ENCODE peak calls at places on chromosome X, in four cellular contexts. I is right atrium auricular region, G is spleen, U is tibial artery. Q is an unnamed sample. For H3K4me1, the result is how much of the 10 kb centered on the place peaks cover.

GRCh38 chrX:110450050-110450449 is 91.4 kb downstream of the RTL9 start:
- DNase-seq in I (peak), G (no peak), U (peak), Q (peak)

GRCh38 chrX:16733013-16733412 is 13.6 kb downstream of the SYAP1 start:
- DNase-seq in I (no peak), G (no peak), U (no peak), Q (no peak)

GRCh38 chrX:119880552-119881437 is 9.2 kb downstream of the NDUFA1 start:
- DNase-seq in I (no peak), G (no peak), U (no peak), Q (no peak)

GRCh38 chrX:21158678-21159077 is 215.5 kb upstream of the CNKSR2 start:
- DNase-seq in I (no peak), G (no peak), U (no peak), Q (no peak)

GRCh38 chrX:103250977-103251376 is 4.0 kb downstream of the TCEAL8 start:
- DNase-seq in I (no peak), G (no peak), U (no peak), Q (no peak)

GRCh38 chrX:110183314-110183713 is 134.6 kb downstream of the AMMECR1 start:
- DNase-seq in I (no peak), G (no peak), U (no peak), Q (no peak)

GRCh38 chrX:40146471-40147398 is 49.0 kb upstream of the BCOR start:
- DNase-seq in I (no peak), G (peak), U (no peak), Q (peak)

GRCh38 chrX:134377537-134377936 is 82.4 kb upstream of the HPRT1 start:
- DNase-seq in I (no peak), G (no peak), U (no peak), Q (no peak)

GRCh38 chrX:120408168-120408567 is 46.3 kb downstream of the ATP1B4 start:
- DNase-seq in I (no peak), G (no peak), U (no peak), Q (no peak)

GRCh38 chrX:56751071-56751470 is 22.0 kb downstream of the NBDY start:
- DNase-seq in I (no peak), G (no peak), U (no peak), Q (no peak)

GRCh38 chrX:44104699-44105098 is 131.5 kb upstream of the NDP start:
- DNase-seq in I (no peak), G (no peak), U (no peak), Q (no peak)

GRCh38 chrX:130245441-130245840 is 23.3 kb downstream of the ZNF280C start:
- DNase-seq in I (no peak), G (no peak), U (no peak), Q (no peak)

GRCh38 chrX:18638397-18638796 is 33.5 kb downstream of the RS1 start:
- DNase-seq in I (no peak), G (no peak), U (no peak), Q (no peak)

GRCh38 chrX:107629533-107629909 is 1.2 kb downstream of the PRPS1 start:
- DNase-seq in I (no peak), G (no peak), U (no peak), Q (no peak)

GRCh38 chrX:71911731-71912050 is 1.0 kb downstream of the NHSL2 start:
- DNase-seq in I (no peak), G (no peak), U (no peak), Q (peak)

GRCh38 chrX:56813318-56813837 is 84.3 kb downstream of the NBDY start:
- DNase-seq in I (peak), G (no peak), U (peak), Q (peak)

GRCh38 chrX:68691921-68692320 is 44.5 kb downstream of the STARD8 start:
- DNase-seq in I (no peak), G (no peak), U (no peak), Q (no peak)

GRCh38 chrX:16664059-16664458 is 14.1 kb downstream of the S100G start:
- DNase-seq in I (no peak), G (no peak), U (no peak), Q (no peak)

GRCh38 chrX:133746593-133746992 is 238.8 kb downstream of the GPC3 start:
- DNase-seq in I (no peak), G (no peak), U (no peak), Q (no peak)

GRCh38 chrX:74195605-74196004 is 108.4 kb upstream of the ZCCHC13 start:
- DNase-seq in I (no peak), G (no peak), U (no peak), Q (no peak)

GRCh38 chrX:132480581-132481203 is 8.1 kb downstream of the MBNL3 start:
- DNase-seq in I (no peak), G (peak), U (no peak), Q (no peak)

GRCh38 chrX:10393899-10394298 is 226.5 kb downstream of the MID1 start:
- DNase-seq in I (no peak), G (no peak), U (no peak), Q (no peak)

GRCh38 chrX:153507484-153508178 is 9.8 kb upstream of the ATP2B3 start:
- DNase-seq in I (peak), G (peak), U (peak), Q (peak)

GRCh38 chrX:103428525-103428924 is 52.2 kb downstream of the BEX3 start:
- DNase-seq in I (no peak), G (no peak), U (no peak), Q (no peak)

GRCh38 chrX:41452972-41453371 is 5.8 kb downstream of the NYX start:
- DNase-seq in I (no peak), G (peak), U (no peak), Q (no peak)

GRCh38 chrX:136546369-136546768 is 14.4 kb downstream of the VGLL1 start:
- DNase-seq in I (no peak), G (no peak), U (no peak), Q (no peak)

GRCh38 chrX:119236599-119237525 is 777 bp downstream of the PGRMC1 start:
- DNase-seq in I (no peak), G (peak), U (peak), Q (no peak)

GRCh38 chrX:16222123-16222522 is 54.8 kb downstream of the MAGEB17 start:
- DNase-seq in I (no peak), G (no peak), U (no peak), Q (no peak)

GRCh38 chrX:88424541-88424940 is 322.5 kb upstream of the CPXCR1 start:
- DNase-seq in I (no peak), G (no peak), U (no peak), Q (no peak)

GRCh38 chrX:136204571-136204970 is 46.6 kb downstream of the MAP7D3 start:
- DNase-seq in I (peak), G (no peak), U (no peak), Q (peak)

GRCh38 chrX:84224741-84225140 is 36.7 kb upstream of the RPS6KA6 start:
- DNase-seq in I (no peak), G (no peak), U (no peak), Q (no peak)

GRCh38 chrX:57379296-57379695 is 92.8 kb downstream of the FAAH2 start:
- DNase-seq in I (no peak), G (no peak), U (no peak), Q (no peak)

GRCh38 chrX:45771560-45772340 is 571.1 kb upstream of the DIPK2B start:
- DNase-seq in I (no peak), G (peak), U (peak), Q (no peak)

GRCh38 chrX:119541188-119541587 is 24.0 kb downstream of the STEEP1 start:
- DNase-seq in I (no peak), G (no peak), U (no peak), Q (no peak)

GRCh38 chrX:21839334-21840198 is at the start of gene MBTPS2:
- DNase-seq in I (peak), G (peak), U (peak), Q (peak)

GRCh38 chrX:2928127-2928582 is 984 bp downstream of the ARSD start:
- DNase-seq in I (peak), G (peak), U (peak), Q (peak)

GRCh38 chrX:130184857-130185256 is 13.1 kb downstream of the RAB33A start:
- DNase-seq in I (no peak), G (no peak), U (no peak), Q (no peak)

DNA sequence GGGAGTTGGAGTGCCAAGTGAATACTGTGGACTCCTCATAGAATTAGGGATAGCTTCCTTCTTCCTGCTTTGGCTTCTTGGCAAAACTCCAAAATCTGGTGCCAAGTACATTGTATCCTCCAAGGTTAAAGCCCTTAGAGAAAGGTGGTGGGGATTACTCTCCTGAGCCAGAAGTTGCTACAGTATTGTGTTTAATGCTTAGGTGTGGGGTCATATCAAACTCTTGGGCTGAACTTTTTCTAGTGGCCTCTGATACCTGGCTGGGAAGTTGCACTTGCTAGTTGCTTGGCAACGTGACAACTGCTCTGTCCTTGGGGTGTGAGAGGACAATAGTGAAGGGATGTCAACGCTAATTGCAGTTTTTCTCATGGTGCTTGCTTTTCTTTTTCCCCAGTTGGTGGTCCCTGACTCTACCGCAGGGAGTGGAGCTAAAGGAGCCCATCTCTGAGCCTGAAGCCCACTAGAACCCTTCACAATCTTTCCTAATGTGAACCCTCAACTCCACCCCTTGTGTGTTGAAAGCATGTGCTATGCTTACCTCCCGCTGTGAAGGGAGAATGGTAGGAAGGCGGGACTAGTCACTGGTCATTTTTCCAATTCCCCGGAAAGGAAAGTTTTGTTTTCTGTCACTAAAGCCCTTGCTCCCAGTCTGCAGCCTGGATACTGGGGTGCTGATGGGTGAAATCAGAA is 35.5 kb downstream of the DLG3 start:
- DNase-seq in I (no peak), G (no peak), U (no peak), Q (no peak)
- H3K4me1 ChIP-seq in I (under half), G (under half), U (under half), Q (under half)

DNA sequence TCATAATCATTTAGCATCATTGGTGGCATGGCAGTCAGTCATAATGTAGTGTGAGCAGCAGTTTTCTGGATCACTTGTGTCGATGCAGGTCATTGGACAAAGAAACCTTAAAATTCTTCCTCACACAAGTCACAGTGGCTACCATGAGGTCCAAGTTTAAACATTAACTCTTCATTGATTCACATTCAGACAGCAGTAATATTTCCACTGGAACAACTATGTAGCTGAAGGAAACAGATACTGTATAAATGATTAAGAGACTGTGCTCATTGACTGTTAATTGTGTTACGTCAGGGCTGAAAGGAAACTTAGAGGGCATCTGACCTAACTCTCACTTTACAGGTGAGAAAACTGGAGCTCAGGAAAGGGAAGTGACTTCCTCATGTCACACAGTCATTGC is 261.8 kb downstream of the KLHL13 start:
- DNase-seq in I (no peak), G (no peak), U (no peak), Q (no peak)
- H3K4me1 ChIP-seq in I (under half), G (under half), U (under half), Q (under half)

GRCh38 chrX:150570512-150570911 is 2.1 kb downstream of the MTM1 start:
- DNase-seq in I (no peak), G (no peak), U (no peak), Q (no peak)
- H3K4me1 ChIP-seq in I (under half), G (under half), U (under half), Q (under half)

DNA sequence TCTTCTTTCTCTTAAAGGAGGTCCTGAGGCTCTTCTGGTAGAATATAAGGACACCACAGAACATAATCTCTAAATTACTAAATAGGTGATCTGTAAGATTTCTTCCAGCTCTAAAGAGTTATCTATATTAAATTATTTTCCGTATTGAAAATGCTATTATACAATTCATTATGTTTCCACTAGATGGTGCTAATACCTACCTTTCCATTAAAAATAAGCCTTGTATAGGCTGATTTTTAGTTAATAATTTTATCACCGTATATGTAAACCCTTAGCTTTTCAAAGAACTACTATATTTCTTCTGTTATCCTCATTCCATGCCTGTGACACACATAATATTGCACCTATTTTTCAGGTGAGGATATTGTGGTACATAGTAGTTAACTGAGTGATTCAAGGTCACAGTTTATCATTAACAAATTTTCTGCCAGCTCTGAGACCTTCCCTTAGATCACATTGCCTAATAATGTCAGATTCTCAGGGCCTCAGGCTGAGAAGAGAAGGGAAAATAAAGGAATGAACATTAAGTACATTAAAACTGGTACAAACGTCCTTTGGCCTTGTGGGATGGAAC is 138.8 kb downstream of the TEX11 start:
- DNase-seq in I (no peak), G (no peak), U (no peak), Q (no peak)
- H3K4me1 ChIP-seq in I (under half), G (under half), U (under half), Q (under half)

DNA sequence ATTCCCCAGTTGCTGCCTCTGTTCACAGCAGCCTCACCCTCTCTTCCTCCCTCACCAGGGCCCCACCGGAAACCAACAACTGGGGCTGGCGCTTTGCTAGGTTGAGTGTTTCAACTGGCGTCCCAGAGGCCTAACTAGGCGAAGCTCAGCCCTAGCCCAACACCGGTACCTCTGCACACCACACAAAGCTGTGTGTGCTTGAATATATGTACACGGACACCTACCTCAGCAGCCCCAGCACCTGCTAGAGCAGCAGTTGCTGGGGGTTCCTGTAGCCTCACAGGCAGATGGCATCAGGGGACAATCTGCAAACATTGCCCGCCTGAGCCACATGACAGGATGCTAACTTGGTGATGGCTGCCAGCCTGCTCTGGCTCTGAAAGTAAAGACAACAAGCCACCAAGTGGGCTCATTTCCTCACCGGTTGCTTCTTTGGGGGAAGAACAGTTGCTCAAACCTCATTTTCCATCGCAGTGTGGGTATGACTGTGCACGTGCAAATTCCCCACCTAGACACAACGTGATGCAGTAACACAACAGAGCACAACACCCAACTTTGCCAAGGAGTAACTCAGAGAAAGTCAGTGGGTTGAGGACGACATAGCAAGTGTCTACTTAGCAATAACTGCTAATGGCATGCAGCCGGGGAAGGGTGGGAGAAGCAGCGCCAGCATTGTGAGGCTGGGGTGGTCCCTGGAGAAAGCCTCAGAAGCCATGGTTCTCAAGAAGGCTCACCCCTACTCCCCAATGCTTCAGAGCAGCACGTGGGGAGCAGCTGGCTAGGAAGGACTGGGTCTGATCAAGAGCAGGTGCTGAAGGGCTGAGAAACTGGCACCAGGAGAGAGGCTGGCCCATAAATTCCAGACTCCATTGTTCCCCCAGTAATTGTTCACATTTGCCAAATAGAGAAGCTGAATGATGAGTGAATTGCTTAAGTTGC is 139.5 kb downstream of the SH3KBP1 start:
- DNase-seq in I (no peak), G (peak), U (no peak), Q (no peak)
- H3K4me1 ChIP-seq in I (under half), G (under half), U (under half), Q (under half)

Q was measured in psoas muscle.